ENCODE peak calls at places on chromosomes 3 and 15, in four cellular contexts. R, F, X and K are unnamed samples.

GRCh38 chr3:78610462-78611125 is 1157.2 kb downstream of the ROBO1 start:
- DNase-seq in X (no peak), R (no peak), F (no peak), K (no peak)

GRCh38 chr3:14570864-14571263 is 30.7 kb upstream of the GRIP2 start:
- DNase-seq in R (no peak), X (no peak), F (no peak), K (no peak)

GRCh38 chr15:80176443-80176842 is 23.6 kb downstream of the FAH start:
- DNase-seq in X (no peak), R (no peak), F (no peak), K (no peak)

GRCh38 chr3:186413615-186414415 is 51.8 kb upstream of the DGKG start:
- DNase-seq in X (peak), R (peak), F (no peak), K (no peak)

GRCh38 chr15:63950911-63951481 is 95.3 kb downstream of the DAPK2 start:
- DNase-seq in X (no peak), F (no peak), R (no peak), K (no peak)

GRCh38 chr15:74525946-74526345 is 15.1 kb upstream of the ARID3B start:
- DNase-seq in X (no peak), F (peak), R (no peak), K (peak)

GRCh38 chr3:196179380-196180308 is 31.6 kb downstream of the ZDHHC19 start:
- DNase-seq in F (peak), X (peak), R (no peak), K (no peak)

GRCh38 chr15:48393650-48394049 is 62.4 kb downstream of the DUT start:
- DNase-seq in R (no peak), X (no peak), F (no peak), K (no peak)

GRCh38 chr3:136311971-136312370 is 61.8 kb downstream of the PCCB start:
- DNase-seq in X (no peak), F (no peak), R (no peak), K (no peak)

GRCh38 chr3:15042936-15043335 is 22.2 kb downstream of the MRPS25 start:
- DNase-seq in R (no peak), F (no peak), X (no peak), K (no peak)

GRCh38 chr3:169554606-169555005 is 108.9 kb downstream of the MECOM start:
- DNase-seq in R (no peak), F (no peak), X (no peak), K (no peak)

DNA sequence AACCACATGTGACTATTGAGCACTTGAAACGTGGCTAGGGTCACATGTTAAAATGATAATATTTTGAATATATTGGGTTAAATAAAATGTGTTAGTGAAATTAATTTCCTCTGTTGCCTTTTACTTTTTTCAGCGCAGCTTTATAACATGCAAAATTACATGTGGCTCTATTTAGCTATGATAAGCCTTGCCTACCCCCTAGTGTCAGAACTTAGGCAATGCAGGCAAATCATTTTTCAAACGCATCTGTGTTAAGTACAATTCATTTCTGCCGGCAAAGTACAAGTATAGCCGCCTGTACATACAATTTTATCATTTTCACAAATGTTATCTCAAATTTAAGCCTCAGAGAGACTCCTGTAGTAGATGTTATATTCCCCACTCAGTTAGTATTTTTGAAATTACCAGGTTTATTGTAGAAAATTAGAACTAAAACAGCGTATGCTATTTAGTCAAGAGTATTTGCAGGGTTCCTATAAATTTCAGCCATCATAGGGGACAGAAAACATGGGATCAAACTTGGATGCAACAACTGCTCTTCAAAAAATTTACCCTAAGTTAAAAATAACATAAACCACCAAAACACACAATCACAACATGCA is 56.1 kb downstream of the TAFA4 start:
- DNase-seq in R (peak), X (peak), F (peak), K (peak)
- TF ChIP-seq SRF in R (no peak), X (no peak), F (no peak), K (no peak)

GRCh38 chr3:81713018-81713417 is 48.4 kb downstream of the GBE1 start:
- DNase-seq in X (no peak), F (no peak), R (no peak), K (no peak)

GRCh38 chr3:81718311-81718710 is 43.1 kb downstream of the GBE1 start:
- DNase-seq in X (no peak), F (no peak), R (no peak), K (no peak)

GRCh38 chr3:81716870-81717509 is 44.5 kb downstream of the GBE1 start:
- DNase-seq in F (no peak), X (no peak), R (no peak), K (no peak)
- TF ChIP-seq SRF in F (no peak), X (no peak), R (no peak), K (no peak)

DNA sequence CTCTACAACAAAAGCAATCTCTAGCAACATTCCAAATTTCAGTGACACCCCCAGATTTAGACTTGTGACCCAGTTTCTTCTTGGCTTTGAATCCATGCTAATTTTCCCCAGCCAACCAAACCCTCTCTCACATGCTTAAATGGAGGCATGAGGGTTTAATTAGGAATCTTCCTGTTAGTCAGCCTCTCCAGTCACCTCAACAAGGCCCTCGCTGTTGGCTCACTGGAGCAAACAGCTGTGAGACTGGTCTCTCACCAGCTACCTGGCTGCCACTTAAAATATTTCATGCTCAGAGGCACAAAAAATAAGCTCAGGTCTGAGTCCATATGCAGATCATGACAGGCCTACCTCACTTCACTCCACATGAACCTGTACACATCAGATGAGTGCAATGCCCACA is 630.4 kb upstream of the ADAMTS9 start:
- DNase-seq in X (no peak), F (no peak), R (no peak), K (no peak)
- TF ChIP-seq SRF in X (no peak), F (no peak), R (no peak), K (no peak)

DNA sequence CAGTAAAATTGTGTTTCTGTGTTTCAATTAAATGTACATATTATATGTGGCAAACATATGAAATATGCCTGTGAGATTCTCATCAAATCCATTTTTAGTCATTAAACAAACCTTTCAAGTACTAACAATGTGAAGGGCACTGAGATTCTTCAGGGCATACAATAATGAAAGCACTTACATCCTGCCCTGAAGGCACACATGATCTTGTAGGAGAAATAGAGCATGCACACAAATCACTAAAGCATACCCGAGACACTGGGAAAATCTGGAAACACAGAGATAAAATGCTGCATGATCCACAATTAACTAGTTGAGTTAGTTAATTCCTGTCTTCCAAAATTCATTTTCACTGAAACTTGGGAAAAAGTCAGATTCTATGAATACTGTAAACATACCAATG is 810.5 kb upstream of the NECTIN3 start:
- DNase-seq in X (no peak), F (no peak), R (no peak), K (no peak)
- TF ChIP-seq SRF in X (no peak), F (no peak), R (no peak), K (no peak)